ENCODE peak calls at places on chromosome 7, in seven cellular contexts. One of them, this sample, is unnamed.

GRCh38 chr7:34058791-34059550 is 153.6 kb downstream of the BMPER start:
- DNase-seq in mucosa of descending colon: no peak
- DNase-seq in cardiac muscle cell: peak
- DNase-seq in BJ: no peak
- DNase-seq in PC-9: no peak
- DNase-seq in HCT116: no peak
- DNase-seq in adrenal gland: no peak
- DNase-seq in this sample: peak

GRCh38 chr7:99243751-99244337 is 28.8 kb upstream of the MYH16 start:
- DNase-seq in BJ: no peak
- DNase-seq in PC-9: no peak
- DNase-seq in cardiac muscle cell: no peak
- DNase-seq in adrenal gland: no peak
- DNase-seq in mucosa of descending colon: no peak
- DNase-seq in HCT116: no peak
- DNase-seq in this sample: no peak

GRCh38 chr7:143325215-143325614 is 9.3 kb downstream of the CLCN1 start:
- DNase-seq in BJ: no peak
- DNase-seq in cardiac muscle cell: no peak
- DNase-seq in adrenal gland: no peak
- DNase-seq in PC-9: no peak
- DNase-seq in HCT116: no peak
- DNase-seq in mucosa of descending colon: no peak
- DNase-seq in this sample: peak

GRCh38 chr7:131826960-131827359 is 270.5 kb upstream of the PODXL start:
- DNase-seq in PC-9: no peak
- DNase-seq in cardiac muscle cell: no peak
- DNase-seq in HCT116: no peak
- DNase-seq in mucosa of descending colon: no peak
- DNase-seq in adrenal gland: no peak
- DNase-seq in BJ: no peak
- DNase-seq in this sample: no peak

GRCh38 chr7:101863598-101863997 is 46.2 kb downstream of the CUX1 start:
- DNase-seq in PC-9: no peak
- DNase-seq in BJ: no peak
- DNase-seq in HCT116: no peak
- DNase-seq in cardiac muscle cell: no peak
- DNase-seq in adrenal gland: no peak
- DNase-seq in mucosa of descending colon: no peak
- DNase-seq in this sample: no peak

GRCh38 chr7:155043756-155044155 is 26.4 kb upstream of the HTR5A start:
- DNase-seq in HCT116: no peak
- DNase-seq in PC-9: no peak
- DNase-seq in adrenal gland: no peak
- DNase-seq in cardiac muscle cell: no peak
- DNase-seq in mucosa of descending colon: no peak
- DNase-seq in BJ: no peak
- DNase-seq in this sample: no peak

GRCh38 chr7:84844771-84845170 is 342.1 kb downstream of the SEMA3D start:
- DNase-seq in BJ: no peak
- DNase-seq in PC-9: no peak
- DNase-seq in cardiac muscle cell: no peak
- DNase-seq in HCT116: no peak
- DNase-seq in adrenal gland: no peak
- DNase-seq in mucosa of descending colon: no peak
- DNase-seq in this sample: no peak

GRCh38 chr7:101391991-101392390 is 29.3 kb downstream of the COL26A1 start:
- DNase-seq in BJ: no peak
- DNase-seq in cardiac muscle cell: no peak
- DNase-seq in adrenal gland: no peak
- DNase-seq in PC-9: no peak
- DNase-seq in mucosa of descending colon: no peak
- DNase-seq in HCT116: no peak
- DNase-seq in this sample: no peak

DNA sequence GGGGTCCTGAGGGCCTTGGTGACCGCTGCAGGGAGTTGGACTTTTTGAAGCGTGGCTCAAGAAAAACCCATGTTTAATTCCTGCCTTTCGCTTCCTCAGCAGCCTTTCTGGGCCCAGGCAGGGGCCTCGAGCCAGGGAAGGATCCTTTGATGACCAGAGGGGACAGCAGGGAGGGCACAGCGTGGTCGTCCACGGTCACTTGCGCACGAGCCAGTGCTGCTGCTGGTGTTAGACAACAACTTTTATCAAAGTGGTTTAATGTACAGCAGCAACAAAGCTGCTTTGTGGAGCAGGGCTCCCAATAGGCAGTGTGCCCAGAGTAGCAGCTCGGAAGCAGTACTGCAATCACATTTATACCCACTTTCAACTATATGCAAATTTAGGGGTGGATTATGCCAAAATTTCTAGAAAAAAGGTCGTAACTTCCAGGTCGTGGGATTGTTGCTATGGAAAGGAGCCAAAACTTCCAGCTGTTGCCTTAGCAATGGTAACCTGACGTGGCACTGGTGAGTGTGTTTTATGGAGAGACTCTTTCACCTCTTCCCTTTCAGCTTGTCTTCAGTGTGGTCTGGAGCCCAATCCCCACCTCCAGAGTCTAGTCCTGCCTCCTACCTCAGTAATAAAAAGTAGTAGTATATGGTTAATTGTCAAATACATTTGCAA is 6.1 kb downstream of the GIMAP1 start:
- DNase-seq in cardiac muscle cell: no peak
- DNase-seq in PC-9: no peak
- DNase-seq in BJ: no peak
- DNase-seq in adrenal gland: no peak
- DNase-seq in HCT116: no peak
- DNase-seq in mucosa of descending colon: no peak
- DNase-seq in this sample: no peak
- H3K4me3 ChIP-seq in cardiac muscle cell: no peak
- H3K4me3 ChIP-seq in PC-9: no peak
- H3K4me3 ChIP-seq in BJ: no peak
- H3K4me3 ChIP-seq in adrenal gland: no peak
- H3K4me3 ChIP-seq in HCT116: no peak
- H3K4me3 ChIP-seq in mucosa of descending colon: no peak
- H3K4me3 ChIP-seq in this sample: no peak

GRCh38 chr7:95342642-95343252 is 18.4 kb upstream of the PON1 start:
- DNase-seq in PC-9: no peak
- DNase-seq in BJ: no peak
- DNase-seq in HCT116: no peak
- DNase-seq in cardiac muscle cell: peak
- DNase-seq in mucosa of descending colon: no peak
- DNase-seq in adrenal gland: no peak
- DNase-seq in this sample: no peak
- TF ChIP-seq CTCF in PC-9: no peak
- TF ChIP-seq CTCF in BJ: no peak
- TF ChIP-seq CTCF in HCT116: peak
- TF ChIP-seq CTCF in cardiac muscle cell: peak
- TF ChIP-seq CTCF in mucosa of descending colon: no peak
- TF ChIP-seq CTCF in adrenal gland: no peak
- TF ChIP-seq CTCF in this sample: no peak

DNA sequence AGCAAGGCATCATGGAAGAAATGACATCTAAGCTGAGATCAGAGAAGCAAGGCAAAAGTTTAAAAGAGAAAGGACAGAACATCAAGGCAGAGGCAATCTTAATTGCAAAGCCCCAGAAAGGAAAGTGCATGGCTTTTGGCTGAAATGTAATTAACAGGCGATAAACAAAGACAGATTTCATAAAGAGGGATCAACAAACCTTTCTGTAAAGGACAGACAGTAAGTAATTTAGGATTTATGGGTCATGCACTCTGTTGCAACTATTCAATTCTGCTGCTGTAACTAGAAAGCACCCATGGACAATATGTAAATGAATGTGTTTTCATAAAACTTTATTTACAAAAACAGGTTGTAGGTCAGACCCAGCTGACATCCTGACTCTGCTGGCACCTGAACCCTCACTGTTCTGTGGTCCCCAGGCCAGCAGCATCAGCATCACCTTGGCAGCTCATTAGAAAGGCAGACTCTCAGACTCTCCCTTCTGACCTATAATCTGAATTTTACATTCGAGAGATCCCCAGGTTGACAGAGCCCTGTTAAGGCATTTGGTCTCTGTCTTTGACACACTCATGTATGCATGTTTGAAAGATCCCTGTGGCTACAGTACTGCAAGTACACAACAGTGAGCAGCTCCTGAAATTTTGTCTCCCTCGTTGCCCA is 362.9 kb upstream of the NFE2L3 start:
- DNase-seq in cardiac muscle cell: no peak
- DNase-seq in BJ: no peak
- DNase-seq in PC-9: no peak
- DNase-seq in adrenal gland: no peak
- DNase-seq in mucosa of descending colon: no peak
- DNase-seq in HCT116: no peak
- DNase-seq in this sample: no peak
- H3K4me3 ChIP-seq in cardiac muscle cell: no peak
- H3K4me3 ChIP-seq in BJ: no peak
- H3K4me3 ChIP-seq in PC-9: no peak
- H3K4me3 ChIP-seq in adrenal gland: no peak
- H3K4me3 ChIP-seq in mucosa of descending colon: no peak
- H3K4me3 ChIP-seq in HCT116: no peak
- H3K4me3 ChIP-seq in this sample: no peak

GRCh38 chr7:38292442-38292841 is 19.0 kb upstream of the TARP start:
- DNase-seq in BJ: no peak
- DNase-seq in cardiac muscle cell: no peak
- DNase-seq in mucosa of descending colon: no peak
- DNase-seq in adrenal gland: no peak
- DNase-seq in PC-9: no peak
- DNase-seq in HCT116: no peak
- DNase-seq in this sample: no peak

GRCh38 chr7:38294926-38295325 is 21.5 kb upstream of the TARP start:
- DNase-seq in cardiac muscle cell: no peak
- DNase-seq in mucosa of descending colon: no peak
- DNase-seq in BJ: no peak
- DNase-seq in adrenal gland: no peak
- DNase-seq in PC-9: no peak
- DNase-seq in HCT116: no peak
- DNase-seq in this sample: no peak

GRCh38 chr7:38291650-38292049 is 18.2 kb upstream of the TARP start:
- DNase-seq in cardiac muscle cell: no peak
- DNase-seq in HCT116: no peak
- DNase-seq in PC-9: no peak
- DNase-seq in adrenal gland: no peak
- DNase-seq in BJ: no peak
- DNase-seq in mucosa of descending colon: no peak
- DNase-seq in this sample: no peak

GRCh38 chr7:38296059-38296857 is 22.8 kb upstream of the TARP start:
- DNase-seq in mucosa of descending colon: no peak
- DNase-seq in HCT116: no peak
- DNase-seq in adrenal gland: no peak
- DNase-seq in BJ: no peak
- DNase-seq in PC-9: no peak
- DNase-seq in cardiac muscle cell: no peak
- DNase-seq in this sample: no peak

GRCh38 chr7:38291117-38291647 is 17.7 kb upstream of the TARP start:
- DNase-seq in PC-9: no peak
- DNase-seq in HCT116: no peak
- DNase-seq in mucosa of descending colon: no peak
- DNase-seq in adrenal gland: no peak
- DNase-seq in BJ: no peak
- DNase-seq in cardiac muscle cell: no peak
- DNase-seq in this sample: no peak
- TF ChIP-seq CTCF in PC-9: no peak
- TF ChIP-seq CTCF in HCT116: peak
- TF ChIP-seq CTCF in mucosa of descending colon: no peak
- TF ChIP-seq CTCF in adrenal gland: no peak
- TF ChIP-seq CTCF in BJ: no peak
- TF ChIP-seq CTCF in cardiac muscle cell: no peak
- TF ChIP-seq CTCF in this sample: no peak

This sample was measured in foreskin fibroblast.